ENCODE peak calls at places on chromosome 7, in seven cellular contexts. C is RWPE1, W is fibroblast of lung, Y is choroid plexus epithelial cell, M is lower lobe of right lung, K is heart right ventricle, X is WERI-Rb-1. S is an unnamed sample.

GRCh38 chr7:84247591-84247990 is 53.0 kb upstream of the SEMA3A start:
- DNase-seq in Y (peak; percentile 73), W (peak; percentile 69), M (no peak), X (no peak), K (no peak), C (peak; percentile 48), S (no peak)

GRCh38 chr7:155846936-155847335 is 34.7 kb upstream of the SHH start:
- DNase-seq in K (no peak), C (no peak), X (no peak), W (no peak), Y (no peak), M (no peak), S (no peak)

GRCh38 chr7:151091431-151091830 is 5.2 kb downstream of the AGAP3 start:
- DNase-seq in X (peak; percentile 54), K (no peak), C (no peak), W (no peak), M (no peak), Y (peak; percentile 22), S (peak; percentile 74)

GRCh38 chr7:77415474-77415821 is 701 bp downstream of the GSAP start:
- DNase-seq in M (peak; percentile 57), C (no peak), X (peak; percentile 25), W (no peak), Y (no peak), K (no peak), S (no peak)

GRCh38 chr7:122803323-122803722 is 82.9 kb downstream of the CADPS2 start:
- DNase-seq in M (no peak), W (peak; percentile 47), Y (peak; percentile 78), K (peak; percentile 16), X (no peak), C (no peak), S (no peak)

GRCh38 chr7:47405286-47405904 is 176.5 kb downstream of the TNS3 start:
- DNase-seq in K (no peak), Y (peak; percentile 30), X (no peak), C (peak; percentile 16), W (no peak), M (no peak), S (no peak)

GRCh38 chr7:128791121-128791967 is 424 bp upstream of the CCDC136 start:
- DNase-seq in M (peak; percentile 77), C (peak; percentile 58), Y (peak; percentile 38), X (peak; percentile 55), K (peak; percentile 67), W (peak; percentile 48), S (peak; percentile 85)

GRCh38 chr7:33334349-33334748 is 205.0 kb downstream of the BBS9 start:
- DNase-seq in X (peak; percentile 29), Y (peak; percentile 60), K (no peak), W (peak; percentile 21), M (no peak), C (no peak), S (no peak)

GRCh38 chr7:150449206-150449956 is 1.0 kb upstream of the GIMAP8 start:
- DNase-seq in K (no peak), Y (no peak), M (no peak), W (no peak), X (no peak), C (no peak), S (no peak)

GRCh38 chr7:44978511-44979366 is at the start of gene MYO1G:
- DNase-seq in W (no peak), M (peak; percentile 82), K (no peak), C (no peak), X (no peak), Y (no peak), S (no peak)

GRCh38 chr7:98870071-98870651 is 347 bp upstream of the TMEM130 start:
- DNase-seq in K (peak; percentile 38), W (peak; percentile 16), M (peak; percentile 59), X (peak; percentile 66), C (peak; percentile 43), Y (peak; percentile 46), S (peak; percentile 69)

GRCh38 chr7:114931656-114932011 is 9.7 kb downstream of the MDFIC start:
- DNase-seq in W (no peak), C (no peak), M (no peak), Y (no peak), X (no peak), K (no peak), S (no peak)

GRCh38 chr7:79414910-79415309 is 38.6 kb downstream of the MAGI2 start:
- DNase-seq in W (peak; percentile 14), K (no peak), X (no peak), M (no peak), C (no peak), Y (no peak), S (no peak)

GRCh38 chr7:44431091-44431608 is 59.3 kb downstream of the NUDCD3 start:
- DNase-seq in M (no peak), W (no peak), K (no peak), X (peak; percentile 20), C (no peak), Y (peak; percentile 11), S (no peak)

GRCh38 chr7:143408686-143409551 is at the start of gene EPHA1:
- DNase-seq in C (peak; percentile 92), M (peak; percentile 77), K (no peak), W (no peak), X (no peak), Y (no peak), S (no peak)

GRCh38 chr7:99446096-99446495 is 7.4 kb downstream of the CPSF4 start:
- DNase-seq in C (no peak), K (no peak), X (no peak), Y (no peak), M (no peak), W (no peak), S (no peak)

GRCh38 chr7:95725170-95725569 is 47.2 kb upstream of the DYNC1I1 start:
- DNase-seq in Y (peak; percentile 17), K (no peak), X (peak; percentile 15), C (no peak), M (no peak), W (no peak), S (no peak)

GRCh38 chr7:19442016-19442785 is 266.6 kb downstream of the POLR1F start:
- DNase-seq in Y (peak; percentile 95), M (no peak), W (peak; percentile 76), K (no peak), X (peak; percentile 52), C (peak; percentile 61), S (no peak)

GRCh38 chr7:47572101-47572460 is 9.8 kb downstream of the TNS3 start:
- DNase-seq in W (no peak), C (no peak), X (no peak), K (peak; percentile 53), Y (no peak), M (no peak), S (no peak)

GRCh38 chr7:128919241-128919640 is 8.7 kb upstream of the KCP start:
- DNase-seq in Y (no peak), W (no peak), C (no peak), X (no peak), M (no peak), K (no peak), S (no peak)

GRCh38 chr7:22357311-22358175 is 589 bp upstream of the RAPGEF5 start:
- DNase-seq in C (peak; percentile 96), M (no peak), W (peak; percentile 5), Y (no peak), K (peak; percentile 21), X (no peak), S (no peak)

GRCh38 chr7:5678295-5679046 is 103.0 kb downstream of the RNF216 start:
- DNase-seq in W (no peak), X (peak; percentile 28), Y (no peak), C (no peak), K (no peak), M (no peak), S (no peak)

GRCh38 chr7:5679047-5679740 is 102.3 kb downstream of the RNF216 start:
- DNase-seq in Y (no peak), M (no peak), X (no peak), C (no peak), K (no peak), W (no peak), S (no peak)

GRCh38 chr7:5681423-5681822 is 100.0 kb downstream of the RNF216 start:
- DNase-seq in Y (no peak), C (no peak), K (no peak), W (peak; percentile 51), M (no peak), X (no peak), S (no peak)

GRCh38 chr7:5679741-5680473 is 101.6 kb downstream of the RNF216 start:
- DNase-seq in W (no peak), C (no peak), Y (no peak), M (peak; percentile 83), K (peak; percentile 42), X (no peak), S (no peak)

GRCh38 chr7:5677538-5678294 is 103.7 kb downstream of the RNF216 start:
- DNase-seq in M (peak; percentile 68), X (peak; percentile 62), C (peak; percentile 73), K (peak; percentile 76), Y (peak; percentile 88), W (peak; percentile 82), S (peak; percentile 75)
- TF ChIP-seq CTCF in M (peak; percentile 69), X (peak; percentile 65), C (peak; percentile 93), K (peak; percentile 59), Y (peak; percentile 88), W (peak; percentile 80), S (peak; percentile 64)

DNA sequence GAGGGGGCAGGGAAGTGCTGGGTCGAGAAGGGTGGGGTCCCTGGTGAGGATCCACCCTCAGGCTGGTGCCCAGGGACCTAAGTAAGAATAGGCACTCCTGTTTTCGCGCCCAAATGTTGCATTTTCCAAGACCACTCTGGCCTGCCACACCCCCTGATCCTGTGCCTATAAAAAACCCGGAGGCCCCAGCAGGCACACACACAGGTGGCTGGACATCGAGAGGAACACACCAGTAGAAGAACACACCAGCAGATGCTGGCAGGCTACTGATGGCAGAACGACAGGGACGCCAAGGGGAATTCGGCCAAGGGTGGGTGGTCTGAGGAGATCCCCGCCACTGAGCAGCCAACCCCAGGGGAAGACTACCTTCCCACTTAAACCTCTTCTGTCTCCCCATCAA is 633.9 kb upstream of the POT1 start:
- DNase-seq in W (no peak), X (no peak), Y (no peak), K (no peak), M (peak; percentile 24), C (no peak), S (peak; percentile 25)
- TF ChIP-seq CTCF in W (no peak), X (no peak), Y (no peak), K (no peak), M (no peak), C (no peak), S (no peak)

GRCh38 chr7:133391220-133391619 is 138.3 kb downstream of the EXOC4 start:
- DNase-seq in X (no peak), K (no peak), C (no peak), W (no peak), M (no peak), Y (no peak), S (no peak)
- TF ChIP-seq CTCF in X (no peak), K (no peak), C (no peak), W (no peak), M (no peak), Y (no peak), S (no peak)

DNA sequence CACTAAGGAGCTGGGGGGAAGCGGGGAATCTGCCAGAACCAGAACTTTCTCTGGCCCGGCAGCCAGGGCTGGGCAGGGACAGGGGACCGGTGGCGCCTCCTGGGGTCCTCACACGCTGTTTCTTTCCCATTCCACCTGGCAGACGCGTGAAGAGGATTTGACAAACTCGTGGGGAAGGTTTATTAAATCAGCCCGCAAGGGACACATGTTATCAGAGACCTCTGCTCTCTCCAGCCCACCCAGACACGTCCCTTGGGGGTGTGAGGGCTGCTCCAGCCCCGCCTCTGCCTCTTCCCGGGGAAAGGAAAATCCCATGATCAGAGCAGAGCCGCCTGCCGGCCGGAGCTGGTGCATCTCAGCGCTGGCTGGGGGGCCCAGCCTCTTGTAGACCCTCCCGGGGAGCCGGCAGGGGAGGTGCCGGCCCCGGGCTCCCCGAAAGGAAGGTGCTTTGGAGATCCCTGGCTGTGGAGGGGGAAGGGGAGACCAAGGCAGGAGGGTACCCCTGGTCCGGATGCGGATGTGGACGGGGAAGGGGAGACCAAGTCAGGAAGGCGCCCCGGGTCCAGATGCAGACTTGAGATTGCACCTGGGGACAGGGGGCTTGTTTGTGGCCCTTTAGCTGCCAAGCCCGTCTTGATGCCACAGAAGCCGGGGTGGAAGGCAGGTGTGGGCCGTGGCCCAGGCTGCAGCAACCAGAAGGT is 142.8 kb downstream of the ELFN1 start:
- DNase-seq in Y (no peak), K (no peak), M (no peak), C (no peak), W (no peak), X (peak; percentile 87), S (peak; percentile 79)
- TF ChIP-seq CTCF in Y (peak; percentile 43), K (no peak), M (no peak), C (peak; percentile 14), W (peak; percentile 10), X (peak; percentile 71), S (no peak)

S was measured in glutamatergic neuron.